ENCODE peak calls at places on chromosomes 5 and 9, in four cellular contexts. One of them, this sample, is unnamed.

GRCh38 chr9:91419222-91420191 is 4.1 kb downstream of the NFIL3 start:
- DNase-seq in natural killer cell treated with Interleukin-12 subunit alpha and Interleukin-12 subunit beta and Interleukin-15 and Interleukin-18, amount 100 ng/mL, for 72 hours: peak; percentile 87
- DNase-seq in K562: peak; percentile 19
- DNase-seq in CD4-positive, alpha-beta T cell: no peak
- DNase-seq in this sample: peak; percentile 95

GRCh38 chr9:135607401-135608293 is 31.7 kb downstream of the GLT6D1 start:
- DNase-seq in natural killer cell treated with Interleukin-12 subunit alpha and Interleukin-12 subunit beta and Interleukin-15 and Interleukin-18, amount 100 ng/mL, for 72 hours: peak; percentile 35
- DNase-seq in K562: peak; percentile 5
- DNase-seq in CD4-positive, alpha-beta T cell: no peak
- DNase-seq in this sample: no peak

GRCh38 chr9:72313507-72313906 is 51.5 kb downstream of the ZFAND5 start:
- DNase-seq in natural killer cell treated with Interleukin-12 subunit alpha and Interleukin-12 subunit beta and Interleukin-15 and Interleukin-18, amount 100 ng/mL, for 72 hours: no peak
- DNase-seq in K562: no peak
- DNase-seq in CD4-positive, alpha-beta T cell: no peak
- DNase-seq in this sample: no peak

GRCh38 chr5:65771266-65771665 is 49.3 kb downstream of the NLN start:
- DNase-seq in natural killer cell treated with Interleukin-12 subunit alpha and Interleukin-12 subunit beta and Interleukin-15 and Interleukin-18, amount 100 ng/mL, for 72 hours: no peak
- DNase-seq in K562: no peak
- DNase-seq in CD4-positive, alpha-beta T cell: no peak
- DNase-seq in this sample: no peak

GRCh38 chr5:89457411-89458329 is 574.7 kb upstream of the MEF2C start:
- DNase-seq in natural killer cell treated with Interleukin-12 subunit alpha and Interleukin-12 subunit beta and Interleukin-15 and Interleukin-18, amount 100 ng/mL, for 72 hours: no peak
- DNase-seq in K562: no peak
- DNase-seq in CD4-positive, alpha-beta T cell: no peak
- DNase-seq in this sample: no peak

GRCh38 chr9:79120533-79121315 is 451.0 kb upstream of the TLE4 start:
- DNase-seq in natural killer cell treated with Interleukin-12 subunit alpha and Interleukin-12 subunit beta and Interleukin-15 and Interleukin-18, amount 100 ng/mL, for 72 hours: no peak
- DNase-seq in K562: no peak
- DNase-seq in CD4-positive, alpha-beta T cell: no peak
- DNase-seq in this sample: no peak

GRCh38 chr9:110048473-110048975 is 159.4 kb downstream of the C9orf152 start:
- DNase-seq in natural killer cell treated with Interleukin-12 subunit alpha and Interleukin-12 subunit beta and Interleukin-15 and Interleukin-18, amount 100 ng/mL, for 72 hours: peak; percentile 78
- DNase-seq in K562: peak; percentile 66
- DNase-seq in CD4-positive, alpha-beta T cell: peak; percentile 76
- DNase-seq in this sample: peak; percentile 51

GRCh38 chr9:94649100-94649855 is 10.0 kb upstream of the FBP1 start:
- DNase-seq in natural killer cell treated with Interleukin-12 subunit alpha and Interleukin-12 subunit beta and Interleukin-15 and Interleukin-18, amount 100 ng/mL, for 72 hours: no peak
- DNase-seq in K562: no peak
- DNase-seq in CD4-positive, alpha-beta T cell: no peak
- DNase-seq in this sample: peak; percentile 81

GRCh38 chr5:163135849-163136248 is 301.5 kb upstream of the CCNG1 start:
- DNase-seq in natural killer cell treated with Interleukin-12 subunit alpha and Interleukin-12 subunit beta and Interleukin-15 and Interleukin-18, amount 100 ng/mL, for 72 hours: no peak
- DNase-seq in K562: no peak
- DNase-seq in CD4-positive, alpha-beta T cell: no peak
- DNase-seq in this sample: no peak

GRCh38 chr5:92678576-92679105 is 902.4 kb downstream of the NR2F1-AS1 start:
- DNase-seq in natural killer cell treated with Interleukin-12 subunit alpha and Interleukin-12 subunit beta and Interleukin-15 and Interleukin-18, amount 100 ng/mL, for 72 hours: no peak
- DNase-seq in K562: no peak
- DNase-seq in CD4-positive, alpha-beta T cell: no peak
- DNase-seq in this sample: no peak

GRCh38 chr9:92242115-92242778 is 51.2 kb downstream of the IARS1 start:
- DNase-seq in natural killer cell treated with Interleukin-12 subunit alpha and Interleukin-12 subunit beta and Interleukin-15 and Interleukin-18, amount 100 ng/mL, for 72 hours: no peak
- DNase-seq in K562: no peak
- DNase-seq in CD4-positive, alpha-beta T cell: no peak
- DNase-seq in this sample: no peak

GRCh38 chr5:62475072-62475471 is 62.5 kb downstream of the IPO11 start:
- DNase-seq in natural killer cell treated with Interleukin-12 subunit alpha and Interleukin-12 subunit beta and Interleukin-15 and Interleukin-18, amount 100 ng/mL, for 72 hours: no peak
- DNase-seq in K562: no peak
- DNase-seq in CD4-positive, alpha-beta T cell: no peak
- DNase-seq in this sample: no peak

GRCh38 chr5:10729320-10730133 is 31.5 kb downstream of the DAP start:
- DNase-seq in natural killer cell treated with Interleukin-12 subunit alpha and Interleukin-12 subunit beta and Interleukin-15 and Interleukin-18, amount 100 ng/mL, for 72 hours: no peak
- DNase-seq in K562: no peak
- DNase-seq in CD4-positive, alpha-beta T cell: no peak
- DNase-seq in this sample: no peak

GRCh38 chr5:173932695-173933139 is 44.6 kb downstream of the CPEB4 start:
- DNase-seq in natural killer cell treated with Interleukin-12 subunit alpha and Interleukin-12 subunit beta and Interleukin-15 and Interleukin-18, amount 100 ng/mL, for 72 hours: no peak
- DNase-seq in K562: no peak
- DNase-seq in CD4-positive, alpha-beta T cell: no peak
- DNase-seq in this sample: no peak

GRCh38 chr5:74212336-74212735 is 428.2 kb downstream of the ENC1 start:
- DNase-seq in natural killer cell treated with Interleukin-12 subunit alpha and Interleukin-12 subunit beta and Interleukin-15 and Interleukin-18, amount 100 ng/mL, for 72 hours: no peak
- DNase-seq in K562: peak; percentile 24
- DNase-seq in CD4-positive, alpha-beta T cell: no peak
- DNase-seq in this sample: no peak

GRCh38 chr5:69213513-69214215 is 21.0 kb upstream of the CDK7 start:
- DNase-seq in natural killer cell treated with Interleukin-12 subunit alpha and Interleukin-12 subunit beta and Interleukin-15 and Interleukin-18, amount 100 ng/mL, for 72 hours: no peak
- DNase-seq in K562: no peak
- DNase-seq in CD4-positive, alpha-beta T cell: no peak
- DNase-seq in this sample: no peak

GRCh38 chr9:1429328-1429727 is 379.2 kb downstream of the DMRT2 start:
- DNase-seq in natural killer cell treated with Interleukin-12 subunit alpha and Interleukin-12 subunit beta and Interleukin-15 and Interleukin-18, amount 100 ng/mL, for 72 hours: no peak
- DNase-seq in K562: no peak
- DNase-seq in CD4-positive, alpha-beta T cell: no peak
- DNase-seq in this sample: no peak

GRCh38 chr9:5869315-5870019 is 21.2 kb upstream of the MLANA start:
- DNase-seq in natural killer cell treated with Interleukin-12 subunit alpha and Interleukin-12 subunit beta and Interleukin-15 and Interleukin-18, amount 100 ng/mL, for 72 hours: no peak
- DNase-seq in K562: peak; percentile 66
- DNase-seq in CD4-positive, alpha-beta T cell: peak; percentile 8
- DNase-seq in this sample: no peak

GRCh38 chr5:160556886-160557285 is 135.2 kb downstream of the PTTG1 start:
- DNase-seq in natural killer cell treated with Interleukin-12 subunit alpha and Interleukin-12 subunit beta and Interleukin-15 and Interleukin-18, amount 100 ng/mL, for 72 hours: no peak
- DNase-seq in K562: no peak
- DNase-seq in CD4-positive, alpha-beta T cell: no peak
- DNase-seq in this sample: no peak

GRCh38 chr9:70945301-70945700 is 176.1 kb downstream of the TRPM3 start:
- DNase-seq in natural killer cell treated with Interleukin-12 subunit alpha and Interleukin-12 subunit beta and Interleukin-15 and Interleukin-18, amount 100 ng/mL, for 72 hours: no peak
- DNase-seq in K562: no peak
- DNase-seq in CD4-positive, alpha-beta T cell: no peak
- DNase-seq in this sample: no peak

GRCh38 chr5:132099073-132099748 is 25.6 kb downstream of the CSF2 start:
- DNase-seq in natural killer cell treated with Interleukin-12 subunit alpha and Interleukin-12 subunit beta and Interleukin-15 and Interleukin-18, amount 100 ng/mL, for 72 hours: peak; percentile 88
- DNase-seq in K562: no peak
- DNase-seq in CD4-positive, alpha-beta T cell: no peak
- DNase-seq in this sample: no peak

GRCh38 chr5:168607946-168608345 is 28.8 kb upstream of the PANK3 start:
- DNase-seq in natural killer cell treated with Interleukin-12 subunit alpha and Interleukin-12 subunit beta and Interleukin-15 and Interleukin-18, amount 100 ng/mL, for 72 hours: no peak
- DNase-seq in K562: no peak
- DNase-seq in CD4-positive, alpha-beta T cell: no peak
- DNase-seq in this sample: no peak

GRCh38 chr9:9819886-9820285 is 792.9 kb downstream of the PTPRD start:
- DNase-seq in natural killer cell treated with Interleukin-12 subunit alpha and Interleukin-12 subunit beta and Interleukin-15 and Interleukin-18, amount 100 ng/mL, for 72 hours: no peak
- DNase-seq in K562: no peak
- DNase-seq in CD4-positive, alpha-beta T cell: no peak
- DNase-seq in this sample: no peak

GRCh38 chr5:77316871-77317661 is 106.6 kb downstream of the PDE8B start:
- DNase-seq in natural killer cell treated with Interleukin-12 subunit alpha and Interleukin-12 subunit beta and Interleukin-15 and Interleukin-18, amount 100 ng/mL, for 72 hours: no peak
- DNase-seq in K562: no peak
- DNase-seq in CD4-positive, alpha-beta T cell: no peak
- DNase-seq in this sample: no peak

GRCh38 chr5:175214152-175214551 is 229.8 kb downstream of the DRD1 start:
- DNase-seq in natural killer cell treated with Interleukin-12 subunit alpha and Interleukin-12 subunit beta and Interleukin-15 and Interleukin-18, amount 100 ng/mL, for 72 hours: no peak
- DNase-seq in K562: no peak
- DNase-seq in CD4-positive, alpha-beta T cell: no peak
- DNase-seq in this sample: no peak

GRCh38 chr9:114910541-114910940 is 19.9 kb downstream of the TNFSF8 start:
- DNase-seq in natural killer cell treated with Interleukin-12 subunit alpha and Interleukin-12 subunit beta and Interleukin-15 and Interleukin-18, amount 100 ng/mL, for 72 hours: no peak
- DNase-seq in K562: no peak
- DNase-seq in CD4-positive, alpha-beta T cell: no peak
- DNase-seq in this sample: no peak

GRCh38 chr9:136372561-136373299 is 739 bp downstream of the CARD9 start:
- DNase-seq in natural killer cell treated with Interleukin-12 subunit alpha and Interleukin-12 subunit beta and Interleukin-15 and Interleukin-18, amount 100 ng/mL, for 72 hours: no peak
- DNase-seq in K562: peak; percentile 71
- DNase-seq in CD4-positive, alpha-beta T cell: no peak
- DNase-seq in this sample: peak; percentile 82

GRCh38 chr9:137240321-137240840 is 706 bp upstream of the TUBB4B start:
- DNase-seq in natural killer cell treated with Interleukin-12 subunit alpha and Interleukin-12 subunit beta and Interleukin-15 and Interleukin-18, amount 100 ng/mL, for 72 hours: no peak
- DNase-seq in K562: peak; percentile 74
- DNase-seq in CD4-positive, alpha-beta T cell: peak; percentile 51
- DNase-seq in this sample: no peak

GRCh38 chr5:57891443-57891842 is 408.8 kb upstream of the ACTBL2 start:
- DNase-seq in natural killer cell treated with Interleukin-12 subunit alpha and Interleukin-12 subunit beta and Interleukin-15 and Interleukin-18, amount 100 ng/mL, for 72 hours: no peak
- DNase-seq in K562: no peak
- DNase-seq in CD4-positive, alpha-beta T cell: no peak
- DNase-seq in this sample: no peak

GRCh38 chr9:18985464-18985951 is 47.5 kb downstream of the SAXO1 start:
- DNase-seq in natural killer cell treated with Interleukin-12 subunit alpha and Interleukin-12 subunit beta and Interleukin-15 and Interleukin-18, amount 100 ng/mL, for 72 hours: no peak
- DNase-seq in K562: no peak
- DNase-seq in CD4-positive, alpha-beta T cell: no peak
- DNase-seq in this sample: no peak

GRCh38 chr9:90124961-90125360 is 517.7 kb downstream of the DIRAS2 start:
- DNase-seq in natural killer cell treated with Interleukin-12 subunit alpha and Interleukin-12 subunit beta and Interleukin-15 and Interleukin-18, amount 100 ng/mL, for 72 hours: no peak
- DNase-seq in K562: no peak
- DNase-seq in CD4-positive, alpha-beta T cell: no peak
- DNase-seq in this sample: no peak

This sample was measured in CD14-positive monocyte.